ENCODE peak calls at places on chromosome 13, in seven cellular contexts. One of them, this sample, is unnamed.

GRCh38 chr13:32426981-32427851 is 714 bp downstream of the N4BP2L1 start:
- DNase-seq in NCI-H774: no peak
- DNase-seq in dorsolateral prefrontal cortex: peak; percentile 42
- DNase-seq in NCI-H2171: no peak
- DNase-seq in esophagus squamous epithelium: no peak
- DNase-seq in CD4-positive, alpha-beta T cell: peak; percentile 36
- DNase-seq in activated CD4-positive, CD25-positive, alpha-beta regulatory T cell treated with anti-CD3 and anti-CD28 coated beads, Interleukin-2, amount 50 U/mL, for 16 hours: peak; percentile 30
- DNase-seq in this sample: peak; percentile 82

GRCh38 chr13:80030491-80030890 is 310.4 kb downstream of the SPRY2 start:
- DNase-seq in NCI-H774: no peak
- DNase-seq in dorsolateral prefrontal cortex: no peak
- DNase-seq in NCI-H2171: no peak
- DNase-seq in esophagus squamous epithelium: no peak
- DNase-seq in CD4-positive, alpha-beta T cell: no peak
- DNase-seq in activated CD4-positive, CD25-positive, alpha-beta regulatory T cell treated with anti-CD3 and anti-CD28 coated beads, Interleukin-2, amount 50 U/mL, for 16 hours: no peak
- DNase-seq in this sample: no peak

GRCh38 chr13:63041640-63042414 is 1626.2 kb upstream of the PCDH20 start:
- DNase-seq in NCI-H774: no peak
- DNase-seq in dorsolateral prefrontal cortex: no peak
- DNase-seq in NCI-H2171: no peak
- DNase-seq in esophagus squamous epithelium: no peak
- DNase-seq in CD4-positive, alpha-beta T cell: no peak
- DNase-seq in activated CD4-positive, CD25-positive, alpha-beta regulatory T cell treated with anti-CD3 and anti-CD28 coated beads, Interleukin-2, amount 50 U/mL, for 16 hours: no peak
- DNase-seq in this sample: no peak

GRCh38 chr13:99133848-99134247 is 66.8 kb upstream of the UBAC2 start:
- DNase-seq in NCI-H774: no peak
- DNase-seq in dorsolateral prefrontal cortex: no peak
- DNase-seq in NCI-H2171: no peak
- DNase-seq in esophagus squamous epithelium: no peak
- DNase-seq in CD4-positive, alpha-beta T cell: no peak
- DNase-seq in activated CD4-positive, CD25-positive, alpha-beta regulatory T cell treated with anti-CD3 and anti-CD28 coated beads, Interleukin-2, amount 50 U/mL, for 16 hours: no peak
- DNase-seq in this sample: no peak

GRCh38 chr13:95604534-95604915 is 40.0 kb downstream of the DZIP1 start:
- DNase-seq in NCI-H774: no peak
- DNase-seq in dorsolateral prefrontal cortex: no peak
- DNase-seq in NCI-H2171: no peak
- DNase-seq in esophagus squamous epithelium: no peak
- DNase-seq in CD4-positive, alpha-beta T cell: no peak
- DNase-seq in activated CD4-positive, CD25-positive, alpha-beta regulatory T cell treated with anti-CD3 and anti-CD28 coated beads, Interleukin-2, amount 50 U/mL, for 16 hours: no peak
- DNase-seq in this sample: no peak

GRCh38 chr13:75132800-75133695 is 348.9 kb downstream of the TBC1D4 start:
- DNase-seq in NCI-H774: no peak
- DNase-seq in dorsolateral prefrontal cortex: no peak
- DNase-seq in NCI-H2171: no peak
- DNase-seq in esophagus squamous epithelium: no peak
- DNase-seq in CD4-positive, alpha-beta T cell: no peak
- DNase-seq in activated CD4-positive, CD25-positive, alpha-beta regulatory T cell treated with anti-CD3 and anti-CD28 coated beads, Interleukin-2, amount 50 U/mL, for 16 hours: no peak
- DNase-seq in this sample: no peak

GRCh38 chr13:79385694-79386093 is 20.4 kb downstream of the RBM26 start:
- DNase-seq in NCI-H774: no peak
- DNase-seq in dorsolateral prefrontal cortex: no peak
- DNase-seq in NCI-H2171: no peak
- DNase-seq in esophagus squamous epithelium: no peak
- DNase-seq in CD4-positive, alpha-beta T cell: no peak
- DNase-seq in activated CD4-positive, CD25-positive, alpha-beta regulatory T cell treated with anti-CD3 and anti-CD28 coated beads, Interleukin-2, amount 50 U/mL, for 16 hours: no peak
- DNase-seq in this sample: peak; percentile 4

GRCh38 chr13:73133536-73133935 is 74.7 kb downstream of the KLF5 start:
- DNase-seq in NCI-H774: no peak
- DNase-seq in dorsolateral prefrontal cortex: no peak
- DNase-seq in NCI-H2171: no peak
- DNase-seq in esophagus squamous epithelium: no peak
- DNase-seq in CD4-positive, alpha-beta T cell: no peak
- DNase-seq in activated CD4-positive, CD25-positive, alpha-beta regulatory T cell treated with anti-CD3 and anti-CD28 coated beads, Interleukin-2, amount 50 U/mL, for 16 hours: no peak
- DNase-seq in this sample: no peak

GRCh38 chr13:30715837-30716236 is 19.5 kb upstream of the ALOX5AP start:
- DNase-seq in NCI-H774: no peak
- DNase-seq in dorsolateral prefrontal cortex: no peak
- DNase-seq in NCI-H2171: no peak
- DNase-seq in esophagus squamous epithelium: no peak
- DNase-seq in CD4-positive, alpha-beta T cell: no peak
- DNase-seq in activated CD4-positive, CD25-positive, alpha-beta regulatory T cell treated with anti-CD3 and anti-CD28 coated beads, Interleukin-2, amount 50 U/mL, for 16 hours: no peak
- DNase-seq in this sample: no peak

GRCh38 chr13:46609052-46609451 is 56.1 kb downstream of the LRCH1 start:
- DNase-seq in NCI-H774: no peak
- DNase-seq in dorsolateral prefrontal cortex: no peak
- DNase-seq in NCI-H2171: no peak
- DNase-seq in esophagus squamous epithelium: no peak
- DNase-seq in CD4-positive, alpha-beta T cell: no peak
- DNase-seq in activated CD4-positive, CD25-positive, alpha-beta regulatory T cell treated with anti-CD3 and anti-CD28 coated beads, Interleukin-2, amount 50 U/mL, for 16 hours: no peak
- DNase-seq in this sample: peak; percentile 26

GRCh38 chr13:106700007-106700950 is 132.3 kb upstream of the ARGLU1 start:
- DNase-seq in NCI-H774: no peak
- DNase-seq in dorsolateral prefrontal cortex: no peak
- DNase-seq in NCI-H2171: no peak
- DNase-seq in esophagus squamous epithelium: no peak
- DNase-seq in CD4-positive, alpha-beta T cell: no peak
- DNase-seq in activated CD4-positive, CD25-positive, alpha-beta regulatory T cell treated with anti-CD3 and anti-CD28 coated beads, Interleukin-2, amount 50 U/mL, for 16 hours: no peak
- DNase-seq in this sample: no peak

GRCh38 chr13:106103779-106104178 is 431.7 kb downstream of the EFNB2 start:
- DNase-seq in NCI-H774: no peak
- DNase-seq in dorsolateral prefrontal cortex: no peak
- DNase-seq in NCI-H2171: no peak
- DNase-seq in esophagus squamous epithelium: no peak
- DNase-seq in CD4-positive, alpha-beta T cell: no peak
- DNase-seq in activated CD4-positive, CD25-positive, alpha-beta regulatory T cell treated with anti-CD3 and anti-CD28 coated beads, Interleukin-2, amount 50 U/mL, for 16 hours: no peak
- DNase-seq in this sample: no peak

GRCh38 chr13:30569901-30570576 is 47.7 kb upstream of the USPL1 start:
- DNase-seq in NCI-H774: no peak
- DNase-seq in dorsolateral prefrontal cortex: no peak
- DNase-seq in NCI-H2171: no peak
- DNase-seq in esophagus squamous epithelium: no peak
- DNase-seq in CD4-positive, alpha-beta T cell: no peak
- DNase-seq in activated CD4-positive, CD25-positive, alpha-beta regulatory T cell treated with anti-CD3 and anti-CD28 coated beads, Interleukin-2, amount 50 U/mL, for 16 hours: no peak
- DNase-seq in this sample: no peak

GRCh38 chr13:79404985-79405384 is 1.1 kb downstream of the RBM26 start:
- DNase-seq in NCI-H774: no peak
- DNase-seq in dorsolateral prefrontal cortex: no peak
- DNase-seq in NCI-H2171: no peak
- DNase-seq in esophagus squamous epithelium: no peak
- DNase-seq in CD4-positive, alpha-beta T cell: no peak
- DNase-seq in activated CD4-positive, CD25-positive, alpha-beta regulatory T cell treated with anti-CD3 and anti-CD28 coated beads, Interleukin-2, amount 50 U/mL, for 16 hours: no peak
- DNase-seq in this sample: peak; percentile 46

GRCh38 chr13:24178847-24179845 is 18.6 kb downstream of the SPATA13 start:
- DNase-seq in NCI-H774: no peak
- DNase-seq in dorsolateral prefrontal cortex: no peak
- DNase-seq in NCI-H2171: no peak
- DNase-seq in esophagus squamous epithelium: no peak
- DNase-seq in CD4-positive, alpha-beta T cell: no peak
- DNase-seq in activated CD4-positive, CD25-positive, alpha-beta regulatory T cell treated with anti-CD3 and anti-CD28 coated beads, Interleukin-2, amount 50 U/mL, for 16 hours: no peak
- DNase-seq in this sample: no peak

GRCh38 chr13:112260108-112261055 is 115.8 kb upstream of the SPACA7 start:
- DNase-seq in NCI-H774: no peak
- DNase-seq in dorsolateral prefrontal cortex: no peak
- DNase-seq in NCI-H2171: no peak
- DNase-seq in esophagus squamous epithelium: no peak
- DNase-seq in CD4-positive, alpha-beta T cell: no peak
- DNase-seq in activated CD4-positive, CD25-positive, alpha-beta regulatory T cell treated with anti-CD3 and anti-CD28 coated beads, Interleukin-2, amount 50 U/mL, for 16 hours: no peak
- DNase-seq in this sample: no peak

GRCh38 chr13:97194473-97194872 is 27.7 kb upstream of the MBNL2 start:
- DNase-seq in NCI-H774: no peak
- DNase-seq in dorsolateral prefrontal cortex: no peak
- DNase-seq in NCI-H2171: no peak
- DNase-seq in esophagus squamous epithelium: no peak
- DNase-seq in CD4-positive, alpha-beta T cell: no peak
- DNase-seq in activated CD4-positive, CD25-positive, alpha-beta regulatory T cell treated with anti-CD3 and anti-CD28 coated beads, Interleukin-2, amount 50 U/mL, for 16 hours: no peak
- DNase-seq in this sample: no peak

GRCh38 chr13:99331881-99332293 is 24.7 kb upstream of the GPR183 start:
- DNase-seq in NCI-H774: no peak
- DNase-seq in dorsolateral prefrontal cortex: no peak
- DNase-seq in NCI-H2171: no peak
- DNase-seq in esophagus squamous epithelium: no peak
- DNase-seq in CD4-positive, alpha-beta T cell: no peak
- DNase-seq in activated CD4-positive, CD25-positive, alpha-beta regulatory T cell treated with anti-CD3 and anti-CD28 coated beads, Interleukin-2, amount 50 U/mL, for 16 hours: no peak
- DNase-seq in this sample: peak; percentile 16

GRCh38 chr13:42354246-42355117 is 82.5 kb downstream of the AKAP11 start:
- DNase-seq in NCI-H774: no peak
- DNase-seq in dorsolateral prefrontal cortex: no peak
- DNase-seq in NCI-H2171: no peak
- DNase-seq in esophagus squamous epithelium: no peak
- DNase-seq in CD4-positive, alpha-beta T cell: peak; percentile 16
- DNase-seq in activated CD4-positive, CD25-positive, alpha-beta regulatory T cell treated with anti-CD3 and anti-CD28 coated beads, Interleukin-2, amount 50 U/mL, for 16 hours: no peak
- DNase-seq in this sample: peak; percentile 67

GRCh38 chr13:77800219-77800618 is 102.7 kb downstream of the SLAIN1 start:
- DNase-seq in NCI-H774: no peak
- DNase-seq in dorsolateral prefrontal cortex: no peak
- DNase-seq in NCI-H2171: no peak
- DNase-seq in esophagus squamous epithelium: no peak
- DNase-seq in CD4-positive, alpha-beta T cell: no peak
- DNase-seq in activated CD4-positive, CD25-positive, alpha-beta regulatory T cell treated with anti-CD3 and anti-CD28 coated beads, Interleukin-2, amount 50 U/mL, for 16 hours: no peak
- DNase-seq in this sample: no peak

GRCh38 chr13:42367836-42368235 is 95.9 kb downstream of the AKAP11 start:
- DNase-seq in NCI-H774: no peak
- DNase-seq in dorsolateral prefrontal cortex: no peak
- DNase-seq in NCI-H2171: no peak
- DNase-seq in esophagus squamous epithelium: no peak
- DNase-seq in CD4-positive, alpha-beta T cell: no peak
- DNase-seq in activated CD4-positive, CD25-positive, alpha-beta regulatory T cell treated with anti-CD3 and anti-CD28 coated beads, Interleukin-2, amount 50 U/mL, for 16 hours: no peak
- DNase-seq in this sample: no peak

GRCh38 chr13:51502206-51502651 is 49.4 kb upstream of the INTS6 start:
- DNase-seq in NCI-H774: no peak
- DNase-seq in dorsolateral prefrontal cortex: no peak
- DNase-seq in NCI-H2171: no peak
- DNase-seq in esophagus squamous epithelium: no peak
- DNase-seq in CD4-positive, alpha-beta T cell: no peak
- DNase-seq in activated CD4-positive, CD25-positive, alpha-beta regulatory T cell treated with anti-CD3 and anti-CD28 coated beads, Interleukin-2, amount 50 U/mL, for 16 hours: no peak
- DNase-seq in this sample: no peak

GRCh38 chr13:40191186-40191980 is 475.1 kb downstream of the FOXO1 start:
- DNase-seq in NCI-H774: no peak
- DNase-seq in dorsolateral prefrontal cortex: no peak
- DNase-seq in NCI-H2171: no peak
- DNase-seq in esophagus squamous epithelium: no peak
- DNase-seq in CD4-positive, alpha-beta T cell: no peak
- DNase-seq in activated CD4-positive, CD25-positive, alpha-beta regulatory T cell treated with anti-CD3 and anti-CD28 coated beads, Interleukin-2, amount 50 U/mL, for 16 hours: no peak
- DNase-seq in this sample: no peak

GRCh38 chr13:30727491-30728350 is 7.6 kb upstream of the ALOX5AP start:
- DNase-seq in NCI-H774: no peak
- DNase-seq in dorsolateral prefrontal cortex: no peak
- DNase-seq in NCI-H2171: no peak
- DNase-seq in esophagus squamous epithelium: no peak
- DNase-seq in CD4-positive, alpha-beta T cell: no peak
- DNase-seq in activated CD4-positive, CD25-positive, alpha-beta regulatory T cell treated with anti-CD3 and anti-CD28 coated beads, Interleukin-2, amount 50 U/mL, for 16 hours: no peak
- DNase-seq in this sample: peak; percentile 22

GRCh38 chr13:47109028-47109427 is 212.2 kb upstream of the HTR2A start:
- DNase-seq in NCI-H774: no peak
- DNase-seq in dorsolateral prefrontal cortex: no peak
- DNase-seq in NCI-H2171: no peak
- DNase-seq in esophagus squamous epithelium: no peak
- DNase-seq in CD4-positive, alpha-beta T cell: no peak
- DNase-seq in activated CD4-positive, CD25-positive, alpha-beta regulatory T cell treated with anti-CD3 and anti-CD28 coated beads, Interleukin-2, amount 50 U/mL, for 16 hours: no peak
- DNase-seq in this sample: no peak